ENCODE peak calls at places on chromosomes 13 and 19, in four cellular contexts. B, Z, P and M are unnamed samples.

GRCh38 chr19:55621673-55622231 is 2.6 kb downstream of the ZNF784 start:
- DNase-seq in B (no peak), Z (no peak), P (no peak), M (no peak)

GRCh38 chr13:51347099-51347498 is 7.6 kb downstream of the SERPINE3 start:
- DNase-seq in B (no peak), Z (no peak), P (no peak), M (no peak)

GRCh38 chr19:38409631-38410133 is 6.8 kb downstream of the FAM98C start:
- DNase-seq in B (no peak), Z (no peak), P (no peak), M (no peak)

GRCh38 chr13:104460553-104460952 is 1394.3 kb upstream of the SLC10A2 start:
- DNase-seq in B (no peak), Z (no peak), P (peak), M (no peak)

GRCh38 chr19:6956573-6956972 is 64.7 kb downstream of the MBD3L2B start:
- DNase-seq in B (no peak), Z (no peak), P (no peak), M (no peak)

GRCh38 chr13:75876371-75877050 is 240.4 kb downstream of the LMO7 start:
- DNase-seq in B (peak), Z (peak), P (peak), M (no peak)

GRCh38 chr19:51586799-51587198 is 15.7 kb downstream of the ZNF175 start:
- DNase-seq in B (no peak), Z (no peak), P (no peak), M (no peak)

GRCh38 chr13:42392706-42393572 is 121.0 kb downstream of the AKAP11 start:
- DNase-seq in B (no peak), Z (no peak), P (no peak), M (no peak)

GRCh38 chr13:38705351-38705750 is 18.5 kb downstream of the FREM2 start:
- DNase-seq in B (no peak), Z (no peak), P (no peak), M (no peak)

GRCh38 chr19:690203-690602 is 5.0 kb downstream of the PRSS57 start:
- DNase-seq in B (no peak), Z (no peak), P (no peak), M (no peak)

GRCh38 chr19:7874080-7874856 is at the start of gene PRR36:
- DNase-seq in B (peak), Z (peak), P (no peak), M (no peak)

GRCh38 chr13:104592545-104593250 is 1526.5 kb upstream of the SLC10A2 start:
- DNase-seq in B (no peak), Z (no peak), P (no peak), M (no peak)

GRCh38 chr13:110641055-110642015 is 26.0 kb downstream of the NAXD start:
- DNase-seq in B (no peak), Z (no peak), P (no peak), M (no peak)

GRCh38 chr19:55594996-55595530 is 4.3 kb downstream of the FIZ1 start:
- DNase-seq in B (no peak), Z (no peak), P (no peak), M (no peak)

GRCh38 chr19:1168877-1169791 is 4.9 kb downstream of the SBNO2 start:
- DNase-seq in B (no peak), Z (no peak), P (peak), M (peak)

GRCh38 chr13:25468330-25469178 is 96.8 kb downstream of the ATP8A2 start:
- DNase-seq in B (peak), Z (peak), P (peak), M (no peak)

GRCh38 chr13:111539252-111539651 is 218.8 kb downstream of the TEX29 start:
- DNase-seq in B (no peak), Z (no peak), P (no peak), M (no peak)

GRCh38 chr13:101576452-101576851 is 124.0 kb downstream of the ITGBL1 start:
- DNase-seq in B (no peak), Z (no peak), P (peak), M (no peak)

GRCh38 chr19:5222821-5223321 is 117.7 kb downstream of the PTPRS start:
- DNase-seq in B (no peak), Z (no peak), P (no peak), M (no peak)

GRCh38 chr13:75417006-75417384 is 65.0 kb downstream of the TBC1D4 start:
- DNase-seq in B (no peak), Z (no peak), P (peak), M (no peak)

GRCh38 chr19:17076539-17076919 is 952 bp downstream of the MYO9B start:
- DNase-seq in B (no peak), Z (no peak), P (peak), M (no peak)

GRCh38 chr13:105957769-105958438 is 577.6 kb downstream of the EFNB2 start:
- DNase-seq in B (no peak), Z (no peak), P (no peak), M (no peak)

GRCh38 chr13:76667551-76667950 is 218.7 kb downstream of the KCTD12 start:
- DNase-seq in B (no peak), Z (peak), P (peak), M (no peak)

GRCh38 chr13:47680752-47681151 is 320.3 kb downstream of the SUCLA2 start:
- DNase-seq in B (no peak), Z (no peak), P (peak), M (no peak)

GRCh38 chr13:75308222-75308621 is 173.7 kb downstream of the TBC1D4 start:
- DNase-seq in B (no peak), Z (no peak), P (no peak), M (no peak)

GRCh38 chr13:94065741-94066140 is 413.7 kb downstream of the DCT start:
- DNase-seq in B (no peak), Z (no peak), P (peak), M (no peak)

GRCh38 chr13:36718686-36719085 is 44.9 kb downstream of the SERTM1 start:
- DNase-seq in B (no peak), Z (peak), P (no peak), M (no peak)

GRCh38 chr19:5121286-5122120 is 152.6 kb downstream of the KDM4B start:
- DNase-seq in B (no peak), Z (no peak), P (no peak), M (no peak)

GRCh38 chr19:55624109-55625003 is at the start of gene ZNF784:
- DNase-seq in B (peak), Z (peak), P (peak), M (peak)

GRCh38 chr13:98172570-98173405 is 4.3 kb downstream of the RNF113B start:
- DNase-seq in B (no peak), Z (peak), P (peak), M (no peak)

GRCh38 chr19:51901860-51902259 is 3.0 kb downstream of the ZNF649 start:
- DNase-seq in B (no peak), Z (no peak), P (no peak), M (no peak)